ENCODE peak calls at places on chromosomes 13 and 19, in five cellular contexts. F, B, N, A and H are unnamed samples.

GRCh38 chr19:343941-344624 is 513 bp downstream of the MIER2 start:
- DNase-seq in F (peak), A (peak), B (no peak), N (peak), H (no peak)

GRCh38 chr19:13888281-13888680 is 11.3 kb downstream of the NANOS3 start:
- DNase-seq in N (peak), F (no peak), A (no peak), B (no peak), H (no peak)

GRCh38 chr19:55383789-55384575 is at the start of gene TMEM238:
- DNase-seq in F (peak), A (peak), N (peak), B (no peak), H (no peak)

GRCh38 chr13:77584111-77584510 is 48.6 kb downstream of the SCEL start:
- DNase-seq in F (no peak), N (peak), A (no peak), B (no peak), H (no peak)

GRCh38 chr13:21399741-21400140 is 59.4 kb downstream of the ZDHHC20 start:
- DNase-seq in N (no peak), F (no peak), A (no peak), B (no peak), H (no peak)

GRCh38 chr19:46221981-46222610 is 7.4 kb upstream of the IGFL1 start:
- DNase-seq in B (no peak), A (peak), F (no peak), N (peak), H (no peak)

GRCh38 chr13:93270769-93271753 is 44.5 kb downstream of the GPC6 start:
- DNase-seq in A (no peak), N (no peak), F (no peak), B (no peak), H (no peak)

GRCh38 chr19:4229179-4229931 is at the start of gene EBI3:
- DNase-seq in F (peak), B (peak), N (no peak), A (no peak), H (peak)

GRCh38 chr13:78662467-78662866 is 3.5 kb upstream of the OBI1 start:
- DNase-seq in A (no peak), F (no peak), B (no peak), N (no peak), H (no peak)

GRCh38 chr13:111984349-111984748 is 82.6 kb upstream of the SOX1 start:
- DNase-seq in A (no peak), N (no peak), B (no peak), F (no peak), H (no peak)

GRCh38 chr13:59888408-59888807 is 275.3 kb downstream of the DIAPH3 start:
- DNase-seq in A (no peak), N (no peak), F (no peak), B (no peak), H (no peak)

GRCh38 chr13:76992548-76993001 is 694 bp downstream of the CLN5 start:
- DNase-seq in N (peak), B (peak), F (no peak), A (peak), H (no peak)

GRCh38 chr19:39372047-39372802 is 18.7 kb downstream of the PAF1 start:
- DNase-seq in B (peak), A (peak), N (no peak), F (no peak), H (no peak)

GRCh38 chr13:31540316-31540715 is 199.0 kb upstream of the RXFP2 start:
- DNase-seq in B (no peak), N (no peak), F (no peak), A (no peak), H (no peak)

GRCh38 chr19:38362076-38362945 is 12.1 kb upstream of the PSMD8 start:
- DNase-seq in B (peak), F (peak), N (peak), A (peak), H (peak)

GRCh38 chr19:46670874-46671273 is 9.9 kb upstream of the DACT3 start:
- DNase-seq in A (no peak), N (peak), B (no peak), F (no peak), H (no peak)

GRCh38 chr19:16891696-16892382 is 3.0 kb downstream of the F2RL3 start:
- DNase-seq in A (no peak), B (no peak), F (no peak), N (no peak), H (no peak)

GRCh38 chr13:80141114-80141849 is 199.6 kb downstream of the SPRY2 start:
- DNase-seq in N (no peak), A (peak), B (peak), F (no peak), H (no peak)

GRCh38 chr13:39536906-39537305 is 66.1 kb downstream of the LHFPL6 start:
- DNase-seq in F (no peak), B (no peak), A (no peak), N (peak), H (no peak)

GRCh38 chr19:53988981-53989380 is 2.5 kb upstream of the CACNG6 start:
- DNase-seq in A (no peak), N (no peak), F (no peak), B (no peak), H (no peak)

GRCh38 chr13:99661791-99662190 is 160.5 kb downstream of the TM9SF2 start:
- DNase-seq in N (no peak), B (no peak), F (no peak), A (no peak), H (no peak)

GRCh38 chr19:45455707-45456499 is 11.9 kb upstream of the FOSB start:
- DNase-seq in N (peak), F (peak), A (peak), B (peak), H (no peak)

GRCh38 chr19:13094771-13095392 is 7.8 kb downstream of the LYL1 start:
- DNase-seq in N (no peak), F (peak), B (no peak), A (no peak), H (no peak)

GRCh38 chr13:71814806-71815205 is 52.2 kb downstream of the DACH1 start:
- DNase-seq in F (no peak), A (no peak), N (no peak), B (no peak), H (no peak)

GRCh38 chr13:66915596-66916185 is 314.4 kb downstream of the PCDH9 start:
- DNase-seq in F (no peak), B (no peak), N (peak), A (no peak), H (no peak)

GRCh38 chr13:19601749-19602725 is 31.4 kb upstream of the MPHOSPH8 start:
- DNase-seq in B (no peak), N (peak), A (no peak), F (peak), H (no peak)

GRCh38 chr19:437027-437426 is 23.8 kb downstream of the SHC2 start:
- DNase-seq in F (no peak), N (no peak), A (no peak), B (no peak), H (no peak)

GRCh38 chr13:106795847-106796246 is 227.9 kb upstream of the ARGLU1 start:
- DNase-seq in A (no peak), N (peak), B (no peak), F (no peak), H (no peak)

GRCh38 chr13:99265823-99266426 is 7.7 kb upstream of the GPR18 start:
- DNase-seq in N (peak), B (no peak), A (no peak), F (peak), H (no peak)

GRCh38 chr13:94246495-94246894 is 233.0 kb downstream of the DCT start:
- DNase-seq in N (no peak), B (no peak), A (no peak), F (no peak), H (no peak)

GRCh38 chr13:26787961-26788360 is 27.4 kb upstream of the GPR12 start:
- DNase-seq in N (no peak), F (no peak), B (no peak), A (no peak), H (no peak)

GRCh38 chr13:26784704-26785639 is 24.4 kb upstream of the GPR12 start:
- DNase-seq in N (no peak), B (peak), F (no peak), A (no peak), H (no peak)

GRCh38 chr13:26786651-26787295 is 26.2 kb upstream of the GPR12 start:
- DNase-seq in N (no peak), F (no peak), B (no peak), A (no peak), H (no peak)

GRCh38 chr13:26785845-26786630 is 25.5 kb upstream of the GPR12 start:
- DNase-seq in N (no peak), B (peak), F (no peak), A (no peak), H (no peak)
- H3K4me3 ChIP-seq in N (no peak), B (no peak), F (no peak), A (no peak), H (peak)

DNA sequence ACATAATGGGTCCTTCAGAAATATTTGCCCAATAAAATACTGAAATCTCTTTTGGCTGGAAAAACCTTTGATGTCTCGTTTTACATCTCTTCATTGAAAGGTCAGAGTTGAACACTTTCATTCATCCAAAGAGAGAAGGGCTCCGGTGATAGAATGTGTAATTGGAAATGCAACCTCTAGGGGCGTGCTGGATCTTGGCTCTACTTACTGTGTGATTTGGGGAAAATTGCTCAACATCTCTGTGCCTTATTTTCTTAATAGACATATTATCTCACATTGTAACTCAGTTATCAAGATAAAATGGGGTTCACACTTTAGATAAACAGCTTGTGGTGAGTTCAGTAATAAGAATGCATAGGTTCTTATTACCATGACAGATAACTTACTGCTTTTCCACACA is 1444.1 kb downstream of the SLITRK5 start:
- DNase-seq in N (no peak), B (no peak), F (peak), A (no peak), H (no peak)
- TF ChIP-seq CTCF in N (peak), B (no peak), F (no peak), A (no peak), H (peak)

DNA sequence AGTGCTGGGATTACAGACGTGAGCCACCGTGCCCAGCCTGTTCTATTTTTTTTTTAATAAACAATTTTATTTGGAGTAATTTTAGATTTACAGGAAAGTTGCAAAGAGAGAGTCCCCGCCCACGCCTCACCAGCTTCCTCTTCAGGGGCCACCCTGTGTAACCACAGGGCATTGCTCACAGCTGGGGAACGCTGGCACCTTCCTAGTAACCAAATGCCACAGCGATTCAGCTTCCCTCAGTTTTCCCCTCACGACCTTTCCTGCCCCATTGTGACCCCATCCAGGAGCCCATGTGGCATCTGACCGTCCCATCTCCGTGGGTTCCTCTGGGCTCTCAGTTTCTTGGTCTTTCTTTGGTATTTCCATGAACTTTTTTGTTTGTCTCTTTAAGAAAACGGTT is 83.9 kb downstream of the GNG7 start:
- DNase-seq in F (no peak), A (no peak), B (peak), N (peak), H (no peak)
- H3K4me3 ChIP-seq in F (no peak), A (no peak), B (no peak), N (no peak), H (no peak)

DNA sequence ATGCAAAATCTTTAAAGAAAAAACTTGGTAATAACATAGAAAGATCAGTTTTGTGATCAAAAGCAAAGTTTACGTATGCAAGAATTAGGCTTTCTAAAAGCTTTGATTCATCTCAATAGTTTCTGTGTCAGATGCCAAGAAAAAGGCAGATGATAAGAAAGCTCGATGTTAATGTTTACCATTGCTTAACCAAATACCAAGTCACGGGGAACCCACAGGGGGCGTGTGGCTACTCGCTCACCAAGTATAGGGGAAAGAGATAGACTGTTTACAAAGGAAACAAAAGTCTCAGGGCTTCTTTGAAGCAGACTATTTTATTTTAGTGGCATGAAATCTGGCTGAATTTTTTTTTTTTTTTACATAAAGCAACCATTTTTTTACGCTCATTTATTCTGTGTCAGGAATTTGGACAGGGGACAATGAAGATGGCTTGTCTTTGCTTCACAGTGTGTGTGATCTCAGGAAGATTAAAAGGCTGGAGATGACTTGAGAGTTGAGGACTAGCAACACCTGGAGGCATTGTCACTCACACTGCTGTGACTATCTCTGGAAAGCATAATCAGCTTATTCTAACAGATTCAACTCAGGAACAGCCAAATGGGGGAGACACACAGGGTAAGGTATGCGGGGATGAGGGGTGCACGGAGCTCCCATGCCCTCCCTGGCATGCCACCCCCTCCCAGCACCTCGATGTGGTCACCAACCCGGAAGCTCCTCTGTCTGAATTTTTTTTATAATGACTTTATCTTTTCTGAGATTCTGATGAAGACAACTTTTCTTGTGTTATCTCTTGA is 24.9 kb downstream of the RCBTB1 start:
- DNase-seq in N (peak), F (no peak), A (no peak), B (no peak), H (no peak)
- TF ChIP-seq CTCF in N (peak), F (no peak), A (no peak), B (no peak), H (peak)

GRCh38 chr19:6766357-6767080 is 716 bp downstream of the SH2D3A start:
- DNase-seq in B (no peak), F (no peak), N (peak), A (no peak), H (no peak)

GRCh38 chr19:6769006-6769637 is 1.9 kb upstream of the SH2D3A start:
- DNase-seq in A (no peak), N (peak), F (peak), B (no peak), H (no peak)

GRCh38 chr19:6767081-6767356 is 216 bp downstream of the SH2D3A start:
- DNase-seq in A (no peak), F (peak), B (no peak), N (peak), H (no peak)

GRCh38 chr19:6768236-6768785 is 1.1 kb upstream of the SH2D3A start:
- DNase-seq in F (no peak), N (no peak), A (no peak), B (no peak), H (no peak)

GRCh38 chr19:6767357-6768235 is at the start of gene SH2D3A:
- DNase-seq in B (no peak), A (no peak), F (peak), N (peak), H (peak)
- H3K4me3 ChIP-seq in B (no peak), A (no peak), F (peak), N (peak), H (peak)